ENCODE peak calls at places on chromosomes 7 and 10, in six cellular contexts. L is mucosa of gallbladder; J is gastrocnemius medialis; V is activated CD4-positive, alpha-beta memory T cell treated with anti-CD3 and anti-CD28 coated beads for 36 hours; F is tibial nerve; A is HEK293T. D is an unnamed sample.

GRCh38 chr10:133094286-133094685 is 6.6 kb downstream of the ADGRA1 start:
- DNase-seq in L (no peak), J (no peak), V (no peak), F (no peak), A (no peak), D (no peak)

GRCh38 chr7:32115831-32116230 is 45.6 kb upstream of the PDE1C start:
- DNase-seq in L (no peak), J (no peak), V (no peak), F (no peak), A (no peak), D (no peak)

GRCh38 chr10:34743804-34744203 is 71.3 kb downstream of the PARD3 start:
- DNase-seq in L (peak; percentile 65), J (peak; percentile 84), V (no peak), F (no peak), A (no peak), D (no peak)

GRCh38 chr7:2269468-2270460 is 27.7 kb downstream of the NUDT1 start:
- DNase-seq in L (no peak), J (no peak), V (no peak), F (no peak), A (no peak), D (no peak)

GRCh38 chr7:94015538-94015937 is 11.4 kb upstream of the BET1 start:
- DNase-seq in L (no peak), J (no peak), V (no peak), F (no peak), A (no peak), D (no peak)

GRCh38 chr10:114943000-114943399 is 5.0 kb downstream of the TRUB1 start:
- DNase-seq in L (no peak), J (no peak), V (no peak), F (no peak), A (no peak), D (no peak)

GRCh38 chr10:117370205-117370604 is 5.0 kb downstream of the PDZD8 start:
- DNase-seq in L (no peak), J (no peak), V (no peak), F (no peak), A (no peak), D (no peak)

GRCh38 chr10:3336673-3337293 is 164.2 kb upstream of the PITRM1 start:
- DNase-seq in L (no peak), J (no peak), V (no peak), F (no peak), A (no peak), D (no peak)

GRCh38 chr7:18508441-18509427 is 13.2 kb downstream of the HDAC9 start:
- DNase-seq in L (peak; percentile 40), J (peak; percentile 12), V (no peak), F (no peak), A (no peak), D (no peak)

GRCh38 chr7:12584940-12585339 is 14.4 kb downstream of the SCIN start:
- DNase-seq in L (peak; percentile 51), J (no peak), V (no peak), F (no peak), A (no peak), D (no peak)

GRCh38 chr7:155750255-155751125 is 61.8 kb downstream of the SHH start:
- DNase-seq in L (no peak), J (no peak), V (no peak), F (no peak), A (no peak), D (no peak)

GRCh38 chr7:128318696-128319095 is 25.0 kb downstream of the RBM28 start:
- DNase-seq in L (no peak), J (no peak), V (no peak), F (no peak), A (no peak), D (no peak)

GRCh38 chr7:79495544-79496272 is 42.2 kb upstream of the MAGI2 start:
- DNase-seq in L (no peak), J (no peak), V (no peak), F (no peak), A (no peak), D (no peak)

GRCh38 chr10:79097021-79097695 is 28.4 kb downstream of the ZMIZ1 start:
- DNase-seq in L (no peak), J (no peak), V (no peak), F (no peak), A (no peak), D (no peak)

GRCh38 chr7:521221-522070 is 1.8 kb upstream of the PDGFA start:
- DNase-seq in L (peak; percentile 44), J (no peak), V (no peak), F (no peak), A (peak; percentile 36), D (no peak)

GRCh38 chr10:119309423-119309770 is 102.0 kb downstream of the GRK5 start:
- DNase-seq in L (no peak), J (no peak), V (no peak), F (no peak), A (no peak), D (no peak)

GRCh38 chr10:94314913-94315545 is 47.7 kb downstream of the NOC3L start:
- DNase-seq in L (no peak), J (no peak), V (no peak), F (no peak), A (no peak), D (no peak)

GRCh38 chr7:34928052-34928451 is 109.2 kb downstream of the DPY19L1 start:
- DNase-seq in L (peak; percentile 22), J (no peak), V (peak; percentile 63), F (no peak), A (peak; percentile 10), D (no peak)

GRCh38 chr7:29748286-29749099 is 57.8 kb upstream of the WIPF3 start:
- DNase-seq in L (peak; percentile 22), J (no peak), V (no peak), F (no peak), A (no peak), D (peak; percentile 12)

GRCh38 chr7:151133266-151133985 is 34.1 kb downstream of the GBX1 start:
- DNase-seq in L (no peak), J (no peak), V (no peak), F (no peak), A (no peak), D (no peak)

GRCh38 chr10:98125940-98126631 is 8.4 kb upstream of the R3HCC1L start:
- DNase-seq in L (no peak), J (no peak), V (no peak), F (no peak), A (no peak), D (no peak)

GRCh38 chr10:43048301-43049051 is 28.4 kb upstream of the RET start:
- DNase-seq in L (no peak), J (no peak), V (peak; percentile 5), F (no peak), A (no peak), D (no peak)

GRCh38 chr7:135210818-135211178 is 528 bp downstream of the WDR91 start:
- DNase-seq in L (peak; percentile 19), J (no peak), V (no peak), F (no peak), A (no peak), D (no peak)

GRCh38 chr7:138137423-138138171 is 61.3 kb downstream of the AKR1D1 start:
- DNase-seq in L (no peak), J (no peak), V (no peak), F (no peak), A (no peak), D (no peak)

GRCh38 chr10:46528675-46529615 is 27.5 kb downstream of the GPRIN2 start:
- DNase-seq in L (no peak), J (no peak), V (peak; percentile 10), F (no peak), A (no peak), D (no peak)

GRCh38 chr7:106681815-106682495 is 21.0 kb upstream of the CCDC71L start:
- DNase-seq in L (no peak), J (no peak), V (no peak), F (no peak), A (no peak), D (no peak)

GRCh38 chr7:101378808-101379207 is 16.1 kb downstream of the COL26A1 start:
- DNase-seq in L (no peak), J (no peak), V (no peak), F (no peak), A (no peak), D (no peak)

GRCh38 chr7:44145969-44146897 is 5.1 kb upstream of the MYL7 start:
- DNase-seq in L (peak; percentile 79), J (peak; percentile 35), V (peak; percentile 83), F (peak; percentile 55), A (peak; percentile 91), D (no peak)

GRCh38 chr10:29063806-29064644 is 224.8 kb upstream of the LYZL1 start:
- DNase-seq in L (no peak), J (no peak), V (no peak), F (no peak), A (no peak), D (peak; percentile 52)

GRCh38 chr10:60377955-60378354 is 11.7 kb downstream of the ANK3 start:
- DNase-seq in L (no peak), J (no peak), V (no peak), F (no peak), A (no peak), D (no peak)

GRCh38 chr10:94546616-94547175 is 1.1 kb downstream of the HELLS start:
- DNase-seq in L (no peak), J (no peak), V (no peak), F (no peak), A (no peak), D (no peak)

D was measured in SK-N-MC.